ENCODE peak calls at places on chromosomes 13 and 19, in ten cellular contexts. O is ovary; Q is activated T-helper 2 cell treated with anti-CD3 and anti-CD28 coated beads, Interferon-gamma antibody, Interleukin-2, Interleukin-4, amounts not matched to agents 10 μg/mL and 5 μg/mL and 100 μg/mL, durations not matched to agents 14 hours and 24 hours and 36 hours; D is WERI-Rb-1; J is CD8-positive, alpha-beta T cell; B is pancreas; T is breast epithelium; R is NCI-H1105; G is nephron progenitor cell; E is activated naive CD4-positive, alpha-beta T cell treated with anti-CD3 and anti-CD28 coated beads for 36 hours. L is an unnamed sample.

GRCh38 chr19:43809762-43810696 is 7.8 kb upstream of the LYPD5 start:
- DNase-seq in O (no peak), Q (no peak), D (no peak), J (no peak), B (no peak), T (no peak), R (peak; percentile 53), G (no peak), E (no peak), L (peak; percentile 64)

GRCh38 chr13:23679214-23679613 is 109.0 kb downstream of the TNFRSF19 start:
- DNase-seq in O (no peak), Q (no peak), D (no peak), J (no peak), B (no peak), T (no peak), R (no peak), G (no peak), E (peak; percentile 42), L (no peak)

GRCh38 chr13:38008636-38009035 is 139.1 kb upstream of the TRPC4 start:
- DNase-seq in O (no peak), Q (no peak), D (no peak), J (no peak), B (no peak), T (no peak), R (peak; percentile 41), G (no peak), E (no peak), L (peak; percentile 28)

GRCh38 chr13:95713651-95714050 is 36.7 kb downstream of the DNAJC3 start:
- DNase-seq in O (no peak), Q (no peak), D (no peak), J (no peak), B (no peak), T (no peak), R (no peak), G (no peak), E (no peak), L (no peak)

GRCh38 chr13:30124131-30124768 is 183.1 kb downstream of the KATNAL1 start:
- DNase-seq in O (no peak), Q (no peak), D (no peak), J (no peak), B (peak; percentile 57), T (no peak), R (no peak), G (no peak), E (no peak), L (no peak)

GRCh38 chr13:34044041-34044440 is 226.1 kb downstream of the RFC3 start:
- DNase-seq in O (no peak), Q (no peak), D (no peak), J (no peak), B (no peak), T (no peak), R (no peak), G (no peak), E (no peak), L (no peak)

GRCh38 chr13:112145221-112146072 is 78.5 kb downstream of the SOX1 start:
- DNase-seq in O (no peak), Q (no peak), D (peak; percentile 1), J (no peak), B (no peak), T (peak; percentile 12), R (no peak), G (no peak), E (no peak), L (no peak)

GRCh38 chr19:56136362-56136761 is 4.7 kb upstream of the ZNF444 start:
- DNase-seq in O (no peak), Q (no peak), D (no peak), J (no peak), B (no peak), T (no peak), R (no peak), G (no peak), E (no peak), L (no peak)